ENCODE peak calls at places on chromosome 1, in nine cellular contexts. R is H1, Y is esophagus muscularis mucosa, G is stomach, H is tibial nerve, J is sigmoid colon, B is suprapubic skin, P is HepG2, A is K562. O is an unnamed sample.

GRCh38 chr1:87603636-87604035 is 275.0 kb downstream of the LMO4 start:
- DNase-seq in R (no peak), Y (no peak), G (no peak), H (no peak), J (no peak), B (no peak), P (no peak), A (no peak), O (no peak)

GRCh38 chr1:200778766-200779165 is 40.1 kb downstream of the CAMSAP2 start:
- DNase-seq in R (no peak), Y (no peak), G (no peak), H (no peak), J (no peak), B (no peak), P (no peak), A (no peak), O (no peak)

GRCh38 chr1:114167226-114167625 is 13.6 kb upstream of the SYT6 start:
- DNase-seq in R (no peak), Y (no peak), G (no peak), H (no peak), J (no peak), B (no peak), P (no peak), A (no peak), O (no peak)

GRCh38 chr1:23963617-23964234 is 4.1 kb downstream of the PNRC2 start:
- DNase-seq in R (no peak), Y (no peak), G (no peak), H (no peak), J (no peak), B (no peak), P (no peak), A (no peak), O (no peak)

GRCh38 chr1:27656157-27656893 is 15.7 kb downstream of the IFI6 start:
- DNase-seq in R (peak; percentile 74), Y (no peak), G (no peak), H (peak; percentile 55), J (peak; percentile 89), B (peak; percentile 90), P (no peak), A (no peak), O (no peak)

GRCh38 chr1:46615735-46616134 is 876 bp downstream of the MOB3C start:
- DNase-seq in R (no peak), Y (no peak), G (no peak), H (no peak), J (peak; percentile 63), B (no peak), P (no peak), A (peak; percentile 26), O (no peak)

GRCh38 chr1:52552236-52552504 is 722 bp downstream of the TUT4 start:
- DNase-seq in R (no peak), Y (no peak), G (peak; percentile 56), H (peak; percentile 61), J (peak; percentile 69), B (peak; percentile 65), P (peak; percentile 60), A (peak; percentile 76), O (peak; percentile 45)

GRCh38 chr1:45859221-45859620 is 55.8 kb downstream of the MAST2 start:
- DNase-seq in R (no peak), Y (no peak), G (no peak), H (no peak), J (no peak), B (no peak), P (no peak), A (no peak), O (no peak)

GRCh38 chr1:206854401-206855129 is 10.9 kb upstream of the IL20 start:
- DNase-seq in R (no peak), Y (no peak), G (peak; percentile 76), H (no peak), J (no peak), B (no peak), P (no peak), A (no peak), O (no peak)

GRCh38 chr1:228400237-228400651 is 6.4 kb downstream of the TRIM11 start:
- DNase-seq in R (no peak), Y (no peak), G (no peak), H (no peak), J (peak; percentile 40), B (peak; percentile 48), P (no peak), A (no peak), O (no peak)

GRCh38 chr1:171389176-171389575 is 75.2 kb downstream of the FMO4 start:
- DNase-seq in R (no peak), Y (no peak), G (no peak), H (no peak), J (no peak), B (no peak), P (no peak), A (no peak), O (no peak)

GRCh38 chr1:207404849-207405525 is 49.1 kb upstream of the CR2 start:
- DNase-seq in R (no peak), Y (no peak), G (no peak), H (no peak), J (no peak), B (no peak), P (peak; percentile 81), A (peak; percentile 78), O (no peak)

GRCh38 chr1:153447498-153448170 is 12.8 kb downstream of the S100A7 start:
- DNase-seq in R (no peak), Y (no peak), G (no peak), H (no peak), J (no peak), B (no peak), P (no peak), A (no peak), O (no peak)

GRCh38 chr1:228097333-228098081 is 5.6 kb downstream of the C1orf35 start:
- DNase-seq in R (no peak), Y (no peak), G (peak; percentile 21), H (no peak), J (peak; percentile 63), B (peak; percentile 67), P (no peak), A (no peak), O (no peak)

DNA sequence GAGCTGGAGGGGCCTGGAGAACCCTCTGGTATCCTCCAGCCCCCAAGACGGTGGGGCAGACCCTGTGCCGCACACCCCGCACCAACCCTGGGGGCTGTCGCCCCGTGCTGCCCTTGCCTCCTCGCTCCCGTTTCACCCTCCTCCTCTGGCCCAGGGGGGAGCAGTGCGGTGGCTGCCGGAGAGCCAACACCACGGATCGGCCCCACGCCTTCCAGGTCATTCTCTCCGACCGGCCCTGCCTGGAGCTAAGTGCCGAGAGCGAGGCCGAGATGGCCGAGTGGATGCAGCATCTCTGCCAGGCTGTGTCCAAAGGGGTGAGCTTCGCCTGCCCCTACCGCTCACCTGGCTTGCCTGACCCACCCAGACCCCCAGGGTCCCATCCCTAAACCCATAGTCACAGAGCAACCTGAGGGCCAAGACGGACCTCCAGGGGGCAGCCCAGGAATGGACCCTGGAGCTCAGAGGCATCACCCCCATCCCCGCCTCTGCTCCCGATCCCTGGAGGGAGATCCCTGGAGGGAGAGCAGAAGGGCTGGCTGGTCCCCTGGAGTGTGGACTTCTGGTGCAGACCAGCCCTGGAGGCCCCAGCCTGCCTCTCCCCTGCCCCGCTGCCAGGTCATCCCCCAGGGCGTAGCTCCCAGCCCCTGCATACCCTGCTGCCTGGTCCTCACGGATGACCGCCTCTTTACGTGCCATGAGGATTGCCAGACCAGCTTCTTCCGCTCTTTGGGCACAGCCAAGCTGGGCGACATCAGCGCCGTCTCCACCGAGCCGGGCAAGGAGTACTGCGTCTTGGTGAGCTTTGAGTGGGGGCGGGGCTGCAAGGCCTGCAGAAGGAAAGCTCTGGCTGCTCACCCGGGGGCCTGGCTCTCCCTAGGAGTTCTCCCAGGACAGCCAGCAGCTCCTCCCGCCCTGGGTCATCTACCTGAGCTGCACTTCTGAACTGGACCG is 4.0 kb upstream of the SLC25A34 start:
- DNase-seq in R (no peak), Y (no peak), G (no peak), H (no peak), J (no peak), B (no peak), P (no peak), A (no peak), O (no peak)
- TF ChIP-seq EP300 in R (no peak), Y (no peak), G (no peak), H (no peak), J (no peak), B (no peak), P (no peak), A (no peak), O (no peak)

DNA sequence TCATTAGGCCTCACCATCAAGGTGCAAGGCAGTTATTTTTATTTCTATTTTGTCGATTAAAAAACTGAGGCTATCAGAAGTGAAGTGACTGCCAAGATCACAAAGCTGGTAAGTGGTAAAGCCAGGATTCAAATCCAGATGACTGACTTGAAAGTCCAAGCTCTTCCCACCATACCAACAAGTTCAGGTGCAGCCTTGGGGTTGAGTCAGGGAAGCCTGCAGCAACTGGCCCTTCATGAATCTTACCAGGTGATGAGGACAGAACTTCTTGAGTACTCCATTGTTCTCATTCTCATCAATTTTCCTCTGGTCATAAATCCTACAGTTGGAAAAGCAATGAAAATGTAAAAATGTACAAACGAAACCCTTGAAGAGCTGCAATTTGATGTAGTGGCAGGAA is 20.2 kb downstream of the PEA15 start:
- DNase-seq in R (no peak), Y (no peak), G (no peak), H (no peak), J (no peak), B (no peak), P (no peak), A (no peak), O (no peak)
- H3K36me3 ChIP-seq in R (peaks cover 93% of the 10 kb centered on the region), Y (peaks cover 96% of the 10 kb centered on the region), G (peaks cover 100% of the 10 kb centered on the region), H (peaks cover 5% of the 10 kb centered on the region), J (peaks cover 83% of the 10 kb centered on the region), B (peaks cover 99% of the 10 kb centered on the region), P (peaks cover 44% of the 10 kb centered on the region), A (peaks cover 97% of the 10 kb centered on the region), O (no peaks in the 10 kb centered on the region)

GRCh38 chr1:202189919-202190715 is 3.5 kb upstream of the LGR6 start:
- DNase-seq in R (no peak), Y (no peak), G (no peak), H (no peak), J (no peak), B (no peak), P (peak; percentile 72), A (peak; percentile 57), O (no peak)

GRCh38 chr1:202193614-202194327 is at the start of gene LGR6:
- DNase-seq in R (no peak), Y (no peak), G (no peak), H (no peak), J (no peak), B (no peak), P (no peak), A (no peak), O (no peak)

GRCh38 chr1:202189012-202189790 is 4.4 kb upstream of the LGR6 start:
- DNase-seq in R (no peak), Y (no peak), G (peak; percentile 82), H (peak; percentile 64), J (no peak), B (peak; percentile 79), P (peak; percentile 83), A (peak; percentile 89), O (peak; percentile 70)

GRCh38 chr1:202194328-202194648 is 689 bp downstream of the LGR6 start:
- DNase-seq in R (no peak), Y (no peak), G (no peak), H (no peak), J (no peak), B (no peak), P (no peak), A (no peak), O (no peak)

GRCh38 chr1:202192770-202193613 is 607 bp upstream of the LGR6 start:
- DNase-seq in R (no peak), Y (no peak), G (peak; percentile 62), H (peak; percentile 43), J (peak; percentile 77), B (no peak), P (peak; percentile 43), A (peak; percentile 81), O (no peak)
- TF ChIP-seq EP300 in R (no peak), Y (no peak), G (no peak), H (no peak), J (no peak), B (no peak), P (no peak), A (no peak), O (no peak)

GRCh38 chr1:186315585-186315984 is 59.5 kb downstream of the TPR start:
- DNase-seq in R (no peak), Y (no peak), G (no peak), H (no peak), J (no peak), B (no peak), P (no peak), A (no peak), O (no peak)
- H3K36me3 ChIP-seq in R (peaks cover 88% of the 10 kb centered on the region), Y (peaks cover 96% of the 10 kb centered on the region), G (peaks cover 97% of the 10 kb centered on the region), H (no peaks in the 10 kb centered on the region), J (peaks cover 49% of the 10 kb centered on the region), B (peaks cover 94% of the 10 kb centered on the region), P (peaks cover 13% of the 10 kb centered on the region), A (peaks cover 85% of the 10 kb centered on the region), O (no peaks in the 10 kb centered on the region)